ENCODE peak calls at places on chromosomes 6 and 20, in eight cellular contexts. W is dorsolateral prefrontal cortex, B is HepG2, P is cardiac muscle cell, T is GM23338, L is heart left ventricle, Q is pancreas, H is A549. G is an unnamed sample.

GRCh38 chr6:3456395-3456767 is 469 bp downstream of the SLC22A23 start:
- DNase-seq in W (no peak), B (no peak), P (no peak), T (no peak), L (no peak), Q (no peak), H (no peak), G (no peak)

GRCh38 chr6:137665342-137665741 is 171.1 kb upstream of the OLIG3 start:
- DNase-seq in W (no peak), B (no peak), P (no peak), T (no peak), L (no peak), Q (no peak), H (no peak), G (no peak)

GRCh38 chr6:131669891-131670290 is 31.3 kb downstream of the OR2A4 start:
- DNase-seq in W (no peak), B (no peak), P (peak), T (no peak), L (no peak), Q (no peak), H (no peak), G (no peak)

GRCh38 chr20:29079769-29080690 is 2177.4 kb upstream of the DEFB115 start:
- DNase-seq in W (no peak), B (peak), P (peak), T (no peak), L (no peak), Q (peak), H (peak), G (no peak)

GRCh38 chr6:28188111-28188979 is 36.7 kb upstream of the ZSCAN9 start:
- DNase-seq in W (no peak), B (no peak), P (no peak), T (no peak), L (no peak), Q (no peak), H (no peak), G (no peak)

GRCh38 chr6:31480574-31480973 is 17.4 kb upstream of the MICB start:
- DNase-seq in W (no peak), B (no peak), P (no peak), T (no peak), L (no peak), Q (no peak), H (no peak), G (no peak)

GRCh38 chr20:39453890-39454289 is 491.7 kb downstream of the DHX35 start:
- DNase-seq in W (no peak), B (no peak), P (no peak), T (no peak), L (no peak), Q (no peak), H (no peak), G (peak)

GRCh38 chr6:15322781-15323536 is 77.1 kb downstream of the JARID2 start:
- DNase-seq in W (no peak), B (no peak), P (no peak), T (no peak), L (no peak), Q (no peak), H (no peak), G (no peak)

GRCh38 chr6:167791780-167792478 is 34.8 kb upstream of the AFDN start:
- DNase-seq in W (no peak), B (no peak), P (no peak), T (no peak), L (no peak), Q (no peak), H (no peak), G (no peak)

GRCh38 chr6:89412071-89413005 is at the start of gene RRAGD:
- DNase-seq in W (peak), B (no peak), P (peak), T (peak), L (peak), Q (peak), H (peak), G (peak)

GRCh38 chr20:59010995-59011873 is 4.2 kb upstream of the CTSZ start:
- DNase-seq in W (no peak), B (peak), P (peak), T (peak), L (peak), Q (no peak), H (no peak), G (peak)

GRCh38 chr6:140062042-140063041 is 687.9 kb upstream of the CITED2 start:
- DNase-seq in W (no peak), B (no peak), P (peak), T (no peak), L (peak), Q (no peak), H (peak), G (no peak)

GRCh38 chr6:158006331-158006730 is 24.7 kb downstream of the SYNJ2 start:
- DNase-seq in W (no peak), B (no peak), P (no peak), T (no peak), L (no peak), Q (peak), H (no peak), G (no peak)

GRCh38 chr6:52538252-52538905 is 38.5 kb downstream of the TRAM2 start:
- DNase-seq in W (no peak), B (no peak), P (no peak), T (no peak), L (no peak), Q (no peak), H (no peak), G (no peak)

GRCh38 chr20:4065405-4065841 is 50.1 kb upstream of the RNF24 start:
- DNase-seq in W (no peak), B (no peak), P (peak), T (no peak), L (no peak), Q (no peak), H (no peak), G (no peak)

GRCh38 chr20:4062721-4063606 is 47.6 kb upstream of the RNF24 start:
- DNase-seq in W (no peak), B (peak), P (peak), T (no peak), L (no peak), Q (no peak), H (no peak), G (no peak)

GRCh38 chr20:4061989-4062388 is 46.6 kb upstream of the RNF24 start:
- DNase-seq in W (no peak), B (no peak), P (peak), T (no peak), L (no peak), Q (no peak), H (no peak), G (no peak)

GRCh38 chr20:4064118-4064962 is 49.0 kb upstream of the RNF24 start:
- DNase-seq in W (peak), B (no peak), P (peak), T (peak), L (peak), Q (peak), H (peak), G (peak)

GRCh38 chr20:4063631-4064030 is 48.3 kb upstream of the RNF24 start:
- DNase-seq in W (no peak), B (no peak), P (peak), T (peak), L (no peak), Q (no peak), H (no peak), G (no peak)
- H3K27ac ChIP-seq in W (no peak), B (no peak), P (no peak), T (no peak), L (peak), Q (peak), H (peak), G (no peak)

GRCh38 chr20:37354210-37355195 is 8.6 kb downstream of the SRC start:
- DNase-seq in W (no peak), B (no peak), P (no peak), T (no peak), L (no peak), Q (peak), H (no peak), G (no peak)

GRCh38 chr20:37353285-37353849 is 7.4 kb downstream of the SRC start:
- DNase-seq in W (no peak), B (no peak), P (no peak), T (no peak), L (no peak), Q (no peak), H (no peak), G (no peak)

GRCh38 chr20:37356387-37356786 is 10.4 kb downstream of the SRC start:
- DNase-seq in W (no peak), B (no peak), P (peak), T (no peak), L (peak), Q (peak), H (peak), G (no peak)

GRCh38 chr20:37356961-37357371 is 11.0 kb downstream of the SRC start:
- DNase-seq in W (no peak), B (no peak), P (no peak), T (no peak), L (no peak), Q (peak), H (no peak), G (no peak)

GRCh38 chr20:37355252-37356180 is 9.6 kb downstream of the SRC start:
- DNase-seq in W (no peak), B (no peak), P (no peak), T (no peak), L (no peak), Q (no peak), H (no peak), G (no peak)
- H3K4me3 ChIP-seq in W (no peak), B (no peak), P (no peak), T (no peak), L (no peak), Q (no peak), H (no peak), G (no peak)

DNA sequence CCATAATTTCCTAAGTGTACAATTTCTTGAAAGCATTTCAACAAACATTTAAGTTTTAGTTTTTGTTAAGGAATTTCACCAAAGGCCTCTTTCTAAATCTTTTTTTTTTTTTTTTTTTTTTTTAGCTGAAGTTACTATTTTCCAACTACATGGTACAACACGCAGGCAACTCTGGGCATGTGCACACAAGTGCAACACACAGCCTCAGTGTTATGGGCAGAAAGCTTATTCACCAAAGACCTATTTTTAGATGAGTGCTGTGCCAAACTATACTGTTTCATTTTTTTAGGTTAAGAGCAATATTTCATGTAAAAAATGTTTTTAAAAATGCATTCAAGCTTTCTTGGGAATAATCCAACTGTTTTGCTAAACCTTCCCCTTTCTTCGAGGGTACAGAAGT is 42.0 kb upstream of the MAP3K4 start:
- DNase-seq in W (no peak), B (no peak), P (no peak), T (no peak), L (no peak), Q (no peak), H (no peak), G (no peak)
- H3K27ac ChIP-seq in W (no peak), B (no peak), P (peak), T (no peak), L (peak), Q (no peak), H (no peak), G (no peak)

GRCh38 chr6:29828471-29828797 is 809 bp downstream of the HLA-G start:
- DNase-seq in W (no peak), B (no peak), P (no peak), T (peak), L (no peak), Q (peak), H (no peak), G (peak)
- H3K4me3 ChIP-seq in W (no peak), B (no peak), P (peak), T (peak), L (no peak), Q (no peak), H (no peak), G (peak)